ENCODE peak calls at places on chromosomes 4 and X, in ten cellular contexts. P is RWPE2; V is HCT116; G is naive thymus-derived CD4-positive, alpha-beta T cell; A is heart left ventricle; E is psoas muscle; B is ovary; X is left lung; Q is neural progenitor cell; D is GM23248. N is an unnamed sample. For H3K4me1 and H3K27me3, the result is how much of the 10 kb centered on the place peaks cover.

GRCh38 chr4:13481569-13481968 is 2.6 kb downstream of the RAB28 start:
- DNase-seq in E (no peak), G (no peak), Q (peak), B (no peak), P (no peak), X (no peak), V (no peak), D (peak), A (no peak), N (no peak)

GRCh38 chr4:128387600-128388351 is 100.2 kb upstream of the PGRMC2 start:
- DNase-seq in D (peak), Q (no peak), A (no peak), B (no peak), G (no peak), V (no peak), P (no peak), E (no peak), X (no peak), N (no peak)

GRCh38 chr4:173575482-173576152 is 45.6 kb upstream of the HAND2 start:
- DNase-seq in X (no peak), E (no peak), Q (no peak), A (no peak), G (no peak), D (no peak), B (no peak), P (no peak), V (no peak), N (no peak)

GRCh38 chrX:17471121-17471520 is 96.1 kb downstream of the NHS start:
- DNase-seq in E (no peak), P (no peak), G (no peak), V (no peak), Q (no peak), X (no peak), D (no peak), A (no peak), B (no peak), N (no peak)

GRCh38 chr4:174314770-174315169 is 31.1 kb downstream of the CEP44 start:
- DNase-seq in A (no peak), B (no peak), D (peak), E (no peak), V (no peak), X (no peak), G (no peak), Q (no peak), P (no peak), N (no peak)

GRCh38 chr4:41881931-41882621 is 53.2 kb upstream of the TMEM33 start:
- DNase-seq in A (no peak), Q (peak), E (peak), D (peak), G (no peak), X (no peak), P (no peak), B (no peak), V (no peak), N (no peak)

GRCh38 chrX:51852621-51853020 is 40.8 kb upstream of the MAGED1 start:
- DNase-seq in E (no peak), X (no peak), B (no peak), D (no peak), A (no peak), G (no peak), P (no peak), V (no peak), Q (peak), N (no peak)

GRCh38 chrX:70219938-70220764 is 14.3 kb upstream of the AWAT1 start:
- DNase-seq in G (no peak), D (peak), V (peak), X (no peak), B (no peak), P (peak), E (no peak), Q (no peak), A (no peak), N (no peak)

GRCh38 chrX:22314211-22314610 is 41.5 kb downstream of the CBLL2 start:
- DNase-seq in X (no peak), D (no peak), P (no peak), E (no peak), G (no peak), A (no peak), V (no peak), B (no peak), Q (no peak), N (no peak)

GRCh38 chrX:46072372-46072771 is 472.8 kb downstream of the ZNF674 start:
- DNase-seq in E (no peak), G (no peak), A (no peak), B (no peak), P (no peak), D (no peak), Q (no peak), V (no peak), X (no peak), N (no peak)

GRCh38 chrX:150038356-150038755 is 100.1 kb upstream of the EOLA2 start:
- DNase-seq in X (no peak), A (no peak), G (no peak), E (no peak), P (no peak), D (no peak), Q (no peak), V (no peak), B (no peak), N (no peak)

DNA sequence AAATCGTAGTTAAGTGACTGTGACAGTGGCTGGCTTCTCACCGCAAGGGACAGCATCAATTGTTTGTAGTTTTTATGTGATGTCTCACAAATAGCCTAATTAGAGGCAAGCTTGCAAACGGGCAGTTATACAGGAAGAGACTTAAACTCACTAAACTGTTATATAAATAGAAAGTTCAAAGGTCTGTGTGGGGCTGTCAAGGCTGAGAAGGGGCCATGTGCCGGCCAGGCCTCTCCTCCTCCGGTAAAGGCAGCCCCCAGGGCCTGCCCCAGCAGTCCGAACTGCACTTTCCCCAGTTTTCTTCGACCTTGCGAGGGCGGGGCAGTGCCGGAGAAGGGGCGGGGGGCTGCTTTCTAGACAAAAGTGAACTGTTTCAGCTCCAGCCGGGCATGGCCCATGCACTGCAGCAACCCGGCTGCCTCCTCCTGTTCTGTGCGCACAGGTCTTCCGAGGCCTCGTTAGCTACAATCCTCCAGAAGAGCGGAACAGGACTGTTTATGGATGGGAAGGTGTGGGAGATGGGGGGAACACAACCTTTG is 4.1 kb downstream of the AFF2 start:
- DNase-seq in A (no peak), X (no peak), Q (peak), P (no peak), V (no peak), B (no peak), G (no peak), D (no peak), E (no peak), N (no peak)
- H3K4me1 ChIP-seq in A (under half), X (under half), Q (under half), P (under half), V (under half), B (under half), G (under half), D (under half), E (under half), N (under half)

DNA sequence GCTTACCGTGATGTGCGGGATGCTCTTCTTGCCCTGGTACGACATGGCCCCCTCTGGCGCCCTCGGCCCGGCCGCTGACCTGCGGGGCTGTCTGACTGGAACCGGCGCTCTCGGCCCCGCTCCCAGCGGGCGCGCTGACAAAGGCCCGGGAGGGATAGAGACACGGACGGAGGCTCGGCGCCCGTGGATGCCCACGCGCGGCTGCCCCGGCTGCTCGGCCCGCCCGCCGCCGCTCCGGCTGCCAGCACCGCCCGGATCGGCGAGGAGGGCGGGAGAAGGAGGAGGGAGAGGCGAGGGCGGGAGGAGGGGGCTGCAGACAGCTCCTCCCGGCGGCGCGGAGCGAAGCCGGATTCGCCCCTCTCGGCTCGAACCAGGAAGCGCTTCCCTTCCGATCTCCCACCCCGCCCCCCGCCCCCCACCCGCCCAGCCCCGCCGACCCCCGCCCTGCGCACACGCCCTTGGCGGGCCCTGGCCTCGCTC is 4.6 kb downstream of the CRMP1 start:
- DNase-seq in G (no peak), P (no peak), X (no peak), V (no peak), A (no peak), B (peak), E (no peak), D (no peak), Q (peak), N (no peak)
- H3K27me3 ChIP-seq in G (under half), P (half or more), X (half or more), V (under half), A (half or more), B (under half), E (under half), D (half or more), Q (under half), N (under half)

GRCh38 chrX:107725761-107726555 is 49.6 kb downstream of the TSC22D3 start:
- DNase-seq in D (no peak), G (no peak), V (no peak), E (peak), B (peak), P (no peak), X (peak), A (no peak), Q (no peak), N (no peak)

GRCh38 chrX:107729558-107730297 is 45.9 kb downstream of the TSC22D3 start:
- DNase-seq in Q (no peak), E (peak), V (no peak), D (no peak), P (no peak), B (peak), X (no peak), G (no peak), A (peak), N (no peak)

GRCh38 chrX:107728342-107729099 is 47.1 kb downstream of the TSC22D3 start:
- DNase-seq in D (no peak), E (peak), G (no peak), B (no peak), X (no peak), A (peak), P (no peak), Q (no peak), V (no peak), N (no peak)

GRCh38 chrX:107724653-107725052 is 50.9 kb downstream of the TSC22D3 start:
- DNase-seq in V (no peak), B (no peak), A (no peak), Q (no peak), E (no peak), G (no peak), D (no peak), P (no peak), X (no peak), N (no peak)

GRCh38 chrX:107726809-107727534 is 48.6 kb downstream of the TSC22D3 start:
- DNase-seq in D (no peak), V (no peak), P (no peak), E (peak), X (no peak), Q (no peak), B (no peak), A (peak), G (no peak), N (no peak)
- H3K27ac ChIP-seq in D (no peak), V (no peak), P (peak), E (peak), X (no peak), Q (no peak), B (peak), A (no peak), G (no peak), N (no peak)

GRCh38 chr4:183286590-183287308 is 33.3 kb downstream of the CLDN22 start:
- DNase-seq in B (no peak), P (no peak), X (no peak), A (no peak), E (no peak), V (no peak), G (no peak), D (no peak), Q (no peak), N (no peak)
- H3K4me1 ChIP-seq in B (under half), P (under half), X (under half), A (under half), E (under half), V (under half), G (under half), D (under half), Q (under half), N (under half)

N was measured in CD4-positive, CD25-positive, alpha-beta regulatory T cell.